ENCODE peak calls at places on chromosomes 13 and 19, in ten cellular contexts. H is AG08395; R is central memory CD4-positive, alpha-beta T cell; B is NCI-H2081; O is fibroblast of lung; A is mucosa of descending colon; U is T-helper 2 cell; C is choroid plexus epithelial cell; M is tibial artery; W is NCI-H1417 treated with DMSO at 0.1 percent for 48 hours. Y is an unnamed sample.

GRCh38 chr19:48997972-48998371 is 4.3 kb downstream of the RUVBL2 start:
- DNase-seq in O (peak), R (peak), U (peak), H (peak), W (no peak), M (no peak), B (peak), C (peak), A (peak), Y (peak)

GRCh38 chr19:17202249-17202648 is 12.9 kb upstream of the USE1 start:
- DNase-seq in O (no peak), B (no peak), U (no peak), W (no peak), A (no peak), R (no peak), C (no peak), M (no peak), H (no peak), Y (peak)

GRCh38 chr19:51724543-51724942 is 752 bp upstream of the HAS1 start:
- DNase-seq in H (no peak), U (no peak), W (no peak), R (no peak), M (no peak), A (no peak), B (no peak), O (no peak), C (no peak), Y (peak)

GRCh38 chr13:109610517-109610916 is 175.9 kb downstream of the IRS2 start:
- DNase-seq in U (peak), C (peak), M (no peak), A (peak), R (peak), H (no peak), O (peak), B (no peak), W (no peak), Y (peak)

GRCh38 chr13:39597828-39598227 is 5.2 kb downstream of the LHFPL6 start:
- DNase-seq in R (no peak), B (no peak), U (no peak), A (no peak), W (no peak), C (peak), M (no peak), O (peak), H (no peak), Y (no peak)

GRCh38 chr13:42478531-42479156 is 95.3 kb upstream of the TNFSF11 start:
- DNase-seq in O (peak), H (no peak), R (no peak), W (no peak), M (no peak), C (peak), A (peak), B (peak), U (no peak), Y (peak)

GRCh38 chr19:55345818-55346724 is 6.4 kb downstream of the KMT5C start:
- DNase-seq in C (no peak), U (no peak), O (peak), W (no peak), M (no peak), H (no peak), B (no peak), A (peak), R (no peak), Y (no peak)

GRCh38 chr19:38285567-38285966 is 18.5 kb upstream of the C19orf33 start:
- DNase-seq in A (no peak), H (peak), M (no peak), U (no peak), C (peak), R (no peak), B (no peak), W (no peak), O (peak), Y (no peak)

GRCh38 chr19:19217110-19217509 is 5.4 kb downstream of the NCAN start:
- DNase-seq in B (peak), H (no peak), M (no peak), U (no peak), R (no peak), W (no peak), A (no peak), C (peak), O (peak), Y (peak)

GRCh38 chr19:17340871-17341357 is 3.6 kb downstream of the GTPBP3 start:
- DNase-seq in R (no peak), M (no peak), B (no peak), C (no peak), H (no peak), A (no peak), W (no peak), U (no peak), O (no peak), Y (no peak)

GRCh38 chr13:41416276-41416675 is 41.1 kb upstream of the RGCC start:
- DNase-seq in O (no peak), M (no peak), W (no peak), U (no peak), H (no peak), C (no peak), R (no peak), A (no peak), B (no peak), Y (no peak)

GRCh38 chr19:53907193-53907581 is 1.9 kb upstream of the CACNG7 start:
- DNase-seq in M (no peak), H (no peak), O (no peak), W (no peak), C (no peak), R (no peak), A (no peak), B (no peak), U (no peak), Y (no peak)

GRCh38 chr13:33676700-33677048 is 141.3 kb upstream of the RFC3 start:
- DNase-seq in B (peak), U (no peak), R (no peak), M (no peak), A (peak), H (peak), C (peak), W (no peak), O (peak), Y (peak)

GRCh38 chr13:49357694-49358093 is 86.2 kb downstream of the CAB39L start:
- DNase-seq in O (peak), C (peak), M (no peak), A (no peak), W (no peak), R (no peak), B (no peak), H (peak), U (no peak), Y (peak)

GRCh38 chr19:9323919-9324583 is at the start of gene ZNF559:
- DNase-seq in O (peak), R (peak), M (peak), A (peak), C (peak), B (peak), H (peak), U (peak), W (peak), Y (peak)

GRCh38 chr13:41652735-41653361 is 195.5 kb downstream of the RGCC start:
- DNase-seq in H (peak), U (peak), O (peak), B (peak), W (no peak), R (peak), A (peak), M (no peak), C (peak), Y (peak)

Y was measured in bronchial epithelial cell.